ENCODE peak calls at places on chromosomes 5 and 9, in six cellular contexts. X is AG10803, C is GM06990, H is fibroblast of the aortic adventitia, N is upper lobe of right lung, Y is cardiac muscle cell. O is an unnamed sample.

GRCh38 chr9:116337015-116337414 is 183.4 kb downstream of the PAPPA start:
- DNase-seq in X (peak; percentile 59), C (no peak), H (peak; percentile 53), N (no peak), Y (peak; percentile 62), O (no peak)

GRCh38 chr5:98307811-98308210 is 465.7 kb upstream of the RGMB start:
- DNase-seq in X (peak; percentile 60), C (no peak), H (peak; percentile 53), N (no peak), Y (peak; percentile 51), O (no peak)

GRCh38 chr5:77437194-77437593 is 54.9 kb downstream of the WDR41 start:
- DNase-seq in X (no peak), C (no peak), H (no peak), N (no peak), Y (peak; percentile 12), O (no peak)

GRCh38 chr5:115524199-115524598 is 20.4 kb downstream of the FEM1C start:
- DNase-seq in X (no peak), C (no peak), H (no peak), N (no peak), Y (no peak), O (no peak)

GRCh38 chr9:71737455-71737854 is 30.9 kb downstream of the CEMIP2 start:
- DNase-seq in X (no peak), C (no peak), H (peak; percentile 31), N (no peak), Y (peak; percentile 41), O (no peak)

GRCh38 chr9:2889023-2889422 is 45.1 kb upstream of the PUM3 start:
- DNase-seq in X (no peak), C (no peak), H (no peak), N (no peak), Y (no peak), O (no peak)

GRCh38 chr9:137365056-137365455 is 57.9 kb downstream of the EXD3 start:
- DNase-seq in X (no peak), C (no peak), H (no peak), N (no peak), Y (no peak), O (no peak)

GRCh38 chr9:749712-750111 is 91.8 kb upstream of the DMRT1 start:
- DNase-seq in X (no peak), C (no peak), H (no peak), N (no peak), Y (no peak), O (no peak)

GRCh38 chr5:39198080-39198479 is 21.3 kb downstream of the FYB1 start:
- DNase-seq in X (no peak), C (no peak), H (no peak), N (no peak), Y (no peak), O (no peak)

GRCh38 chr5:79171846-79172245 is 60.2 kb downstream of the BHMT start:
- DNase-seq in X (no peak), C (no peak), H (no peak), N (no peak), Y (no peak), O (no peak)

GRCh38 chr9:119868694-119869093 is 499.5 kb upstream of the BRINP1 start:
- DNase-seq in X (no peak), C (no peak), H (no peak), N (peak; percentile 65), Y (no peak), O (no peak)

GRCh38 chr9:116661037-116661954 is 25.8 kb upstream of the TRIM32 start:
- DNase-seq in X (peak; percentile 90), C (peak; percentile 23), H (peak; percentile 94), N (no peak), Y (peak; percentile 90), O (peak; percentile 65)

GRCh38 chr5:139141841-139142240 is 56.3 kb downstream of the SIL1 start:
- DNase-seq in X (peak; percentile 34), C (no peak), H (peak; percentile 92), N (peak; percentile 75), Y (peak; percentile 88), O (no peak)

GRCh38 chr5:157912621-157913325 is 53.8 kb upstream of the CLINT1 start:
- DNase-seq in X (no peak), C (peak; percentile 78), H (no peak), N (no peak), Y (no peak), O (no peak)

GRCh38 chr5:149887622-149888183 is 56.9 kb downstream of the PDE6A start:
- DNase-seq in X (peak; percentile 71), C (no peak), H (peak; percentile 90), N (no peak), Y (peak; percentile 96), O (no peak)

GRCh38 chr5:3194141-3194540 is 401.5 kb upstream of the IRX1 start:
- DNase-seq in X (no peak), C (no peak), H (no peak), N (no peak), Y (no peak), O (no peak)

GRCh38 chr9:29319727-29320513 is 1746.6 kb upstream of the C9orf72 start:
- DNase-seq in X (no peak), C (no peak), H (peak; percentile 57), N (no peak), Y (peak; percentile 3), O (peak; percentile 16)

GRCh38 chr5:84384604-84385575 is at the start of gene EDIL3:
- DNase-seq in X (peak; percentile 29), C (peak; percentile 1), H (peak; percentile 56), N (no peak), Y (peak; percentile 75), O (no peak)

GRCh38 chr5:17882760-17883488 is 248.7 kb downstream of the TAF11L14 start:
- DNase-seq in X (no peak), C (no peak), H (no peak), N (no peak), Y (no peak), O (no peak)

GRCh38 chr9:385818-386398 is 171.2 kb downstream of the DOCK8 start:
- DNase-seq in X (peak; percentile 46), C (no peak), H (peak; percentile 73), N (no peak), Y (peak; percentile 85), O (no peak)

GRCh38 chr5:93062548-93062947 is 518.5 kb downstream of the NR2F1-AS1 start:
- DNase-seq in X (no peak), C (no peak), H (peak; percentile 25), N (no peak), Y (peak; percentile 11), O (no peak)
- TF ChIP-seq CTCF in X (peak; percentile 21), C (peak; percentile 32), H (peak; percentile 46), N (peak; percentile 9), Y (no peak), O (peak; percentile 20)

GRCh38 chr9:35942286-35942685 is 15.7 kb downstream of the OR2S2 start:
- DNase-seq in X (no peak), C (no peak), H (no peak), N (no peak), Y (no peak), O (no peak)

GRCh38 chr9:35944173-35944572 is 13.8 kb downstream of the OR2S2 start:
- DNase-seq in X (no peak), C (no peak), H (no peak), N (no peak), Y (no peak), O (no peak)

GRCh38 chr9:35948901-35949318 is 9.0 kb downstream of the OR2S2 start:
- DNase-seq in X (no peak), C (no peak), H (no peak), N (no peak), Y (peak; percentile 11), O (no peak)

GRCh38 chr9:35948451-35948850 is 9.5 kb downstream of the OR2S2 start:
- DNase-seq in X (no peak), C (no peak), H (peak; percentile 37), N (no peak), Y (peak; percentile 53), O (no peak)

DNA sequence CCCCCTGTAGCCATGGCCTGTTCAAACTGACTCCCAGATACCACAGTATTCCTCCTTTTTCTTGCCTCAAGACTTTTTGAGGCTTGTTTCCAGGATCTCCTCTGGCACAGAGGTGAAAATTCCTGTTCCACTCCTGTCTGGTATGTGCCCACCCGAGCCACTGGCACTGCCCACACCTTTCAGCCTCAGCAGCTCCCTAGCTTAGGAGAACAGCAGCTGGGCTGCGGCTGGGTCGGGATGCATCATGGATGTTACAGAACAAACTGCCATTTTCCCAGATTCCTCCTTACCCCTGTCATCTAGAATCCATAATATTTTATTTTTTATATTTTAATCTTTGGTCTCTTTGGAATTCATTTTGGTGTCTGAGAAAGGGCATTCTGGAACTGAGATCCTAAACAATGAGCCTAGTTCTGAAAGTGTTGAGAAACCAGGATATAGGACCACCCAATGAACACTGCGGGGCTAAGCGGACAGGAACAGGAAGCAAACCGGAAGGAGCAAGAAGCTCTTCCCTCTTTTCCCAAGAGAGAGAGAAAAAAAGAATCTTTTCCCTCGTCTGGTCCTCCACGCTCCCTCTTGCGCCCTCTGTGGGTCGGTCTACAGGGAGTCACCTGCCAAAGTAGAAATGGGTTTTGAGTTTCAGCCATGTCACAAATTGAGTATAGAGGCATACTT is 12.5 kb downstream of the OR2S2 start:
- DNase-seq in X (peak; percentile 86), C (no peak), H (peak; percentile 87), N (peak; percentile 86), Y (peak; percentile 93), O (peak; percentile 62)
- TF ChIP-seq CTCF in X (peak; percentile 96), C (peak; percentile 94), H (peak; percentile 86), N (peak; percentile 83), Y (peak; percentile 95), O (peak; percentile 86)

GRCh38 chr5:133746834-133747233 is 134.5 kb upstream of the FSTL4 start:
- DNase-seq in X (no peak), C (no peak), H (no peak), N (no peak), Y (no peak), O (no peak)

GRCh38 chr5:133741818-133742355 is 129.5 kb upstream of the FSTL4 start:
- DNase-seq in X (no peak), C (no peak), H (no peak), N (no peak), Y (no peak), O (no peak)

GRCh38 chr5:133742370-133743036 is 130.2 kb upstream of the FSTL4 start:
- DNase-seq in X (no peak), C (peak; percentile 61), H (no peak), N (no peak), Y (peak; percentile 10), O (no peak)

GRCh38 chr5:133744909-133745308 is 132.6 kb upstream of the FSTL4 start:
- DNase-seq in X (no peak), C (no peak), H (no peak), N (no peak), Y (no peak), O (no peak)

DNA sequence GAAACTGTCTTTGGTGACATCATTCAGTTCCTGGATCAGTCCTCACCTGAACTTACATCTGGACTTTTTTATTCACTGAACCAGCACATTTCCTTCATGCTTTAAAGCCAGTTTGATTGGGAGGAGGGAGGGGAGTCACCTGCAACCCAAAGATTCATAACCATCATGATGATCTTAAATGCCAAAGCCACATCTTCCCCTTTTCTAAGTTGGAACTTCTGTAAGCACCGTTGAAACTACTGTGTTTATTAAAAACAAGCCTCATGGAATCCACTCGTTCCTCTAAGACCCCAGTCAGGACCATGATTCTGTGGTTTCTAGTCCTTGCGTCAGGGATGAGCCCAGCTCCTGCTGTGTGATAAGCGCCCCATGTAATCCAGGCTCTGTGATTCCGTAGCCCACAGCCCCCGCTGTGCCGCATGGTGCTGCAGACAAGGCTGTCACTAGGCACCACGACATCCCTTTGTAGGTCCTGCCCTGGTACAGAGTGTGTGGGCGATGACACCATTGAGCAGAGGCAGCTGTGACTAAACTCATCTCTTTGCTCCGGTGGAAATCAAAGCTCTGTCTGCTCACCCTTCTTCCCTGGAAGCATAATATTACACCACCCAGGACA is 131.8 kb upstream of the FSTL4 start:
- DNase-seq in X (no peak), C (peak; percentile 46), H (no peak), N (no peak), Y (no peak), O (no peak)
- TF ChIP-seq CTCF in X (no peak), C (no peak), H (no peak), N (no peak), Y (no peak), O (no peak)

GRCh38 chr9:89342948-89343347 is 24.6 kb downstream of the SECISBP2 start:
- DNase-seq in X (no peak), C (no peak), H (no peak), N (no peak), Y (no peak), O (no peak)
- TF ChIP-seq CTCF in X (no peak), C (no peak), H (no peak), N (no peak), Y (no peak), O (no peak)